ENCODE peak calls at places on chromosomes 5 and 9, in ten cellular contexts. P, C, N, M, L, H, J, X, F and Z are unnamed samples.

GRCh38 chr5:7802855-7803254 is 48.1 kb downstream of the CFAP90 start:
- DNase-seq in P (no peak), C (no peak), N (no peak), M (no peak), L (no peak), H (no peak), J (no peak), X (no peak), F (no peak), Z (no peak)

GRCh38 chr9:136657975-136658848 is 4.5 kb upstream of the EGFL7 start:
- DNase-seq in P (no peak), C (peak), N (peak), M (no peak), L (no peak), H (no peak), J (no peak), X (no peak), F (no peak), Z (no peak)

GRCh38 chr5:59749782-59750520 is 143.6 kb downstream of the PDE4D start:
- DNase-seq in P (no peak), C (no peak), N (no peak), M (no peak), L (no peak), H (peak), J (no peak), X (no peak), F (no peak), Z (no peak)

GRCh38 chr5:110209401-110209800 is 517.1 kb downstream of the TMEM232 start:
- DNase-seq in P (no peak), C (no peak), N (no peak), M (no peak), L (no peak), H (peak), J (no peak), X (no peak), F (no peak), Z (no peak)

GRCh38 chr5:178227138-178227659 is 5.4 kb downstream of the PHYKPL start:
- DNase-seq in P (no peak), C (no peak), N (no peak), M (no peak), L (peak), H (peak), J (no peak), X (no peak), F (no peak), Z (no peak)

GRCh38 chr5:154092356-154092755 is 53.6 kb downstream of the MFAP3 start:
- DNase-seq in P (no peak), C (no peak), N (no peak), M (no peak), L (no peak), H (peak), J (peak), X (no peak), F (no peak), Z (no peak)

GRCh38 chr5:115671939-115672338 is 46.1 kb upstream of the TMED7 start:
- DNase-seq in P (no peak), C (no peak), N (no peak), M (no peak), L (no peak), H (peak), J (no peak), X (no peak), F (no peak), Z (no peak)

GRCh38 chr5:14490309-14490711 is 91.3 kb upstream of the OTULINL start:
- DNase-seq in P (no peak), C (peak), N (no peak), M (no peak), L (no peak), H (no peak), J (no peak), X (no peak), F (peak), Z (no peak)

GRCh38 chr5:164600166-164600715 is 1094.8 kb downstream of the MAT2B start:
- DNase-seq in P (no peak), C (no peak), N (no peak), M (no peak), L (no peak), H (peak), J (no peak), X (no peak), F (no peak), Z (no peak)

GRCh38 chr9:3181049-3181953 is 337.4 kb upstream of the PUM3 start:
- DNase-seq in P (no peak), C (peak), N (peak), M (peak), L (peak), H (peak), J (no peak), X (peak), F (peak), Z (peak)

GRCh38 chr9:120032639-120033038 is 547.3 kb downstream of the CDK5RAP2 start:
- DNase-seq in P (no peak), C (no peak), N (no peak), M (peak), L (no peak), H (no peak), J (no peak), X (no peak), F (no peak), Z (no peak)

GRCh38 chr5:122478741-122479459 is 166.9 kb downstream of the SNCAIP start:
- DNase-seq in P (no peak), C (no peak), N (no peak), M (no peak), L (no peak), H (no peak), J (no peak), X (no peak), F (no peak), Z (no peak)

GRCh38 chr5:56167522-56167921 is 65.6 kb downstream of the ANKRD55 start:
- DNase-seq in P (no peak), C (no peak), N (no peak), M (no peak), L (no peak), H (peak), J (no peak), X (no peak), F (no peak), Z (no peak)

DNA sequence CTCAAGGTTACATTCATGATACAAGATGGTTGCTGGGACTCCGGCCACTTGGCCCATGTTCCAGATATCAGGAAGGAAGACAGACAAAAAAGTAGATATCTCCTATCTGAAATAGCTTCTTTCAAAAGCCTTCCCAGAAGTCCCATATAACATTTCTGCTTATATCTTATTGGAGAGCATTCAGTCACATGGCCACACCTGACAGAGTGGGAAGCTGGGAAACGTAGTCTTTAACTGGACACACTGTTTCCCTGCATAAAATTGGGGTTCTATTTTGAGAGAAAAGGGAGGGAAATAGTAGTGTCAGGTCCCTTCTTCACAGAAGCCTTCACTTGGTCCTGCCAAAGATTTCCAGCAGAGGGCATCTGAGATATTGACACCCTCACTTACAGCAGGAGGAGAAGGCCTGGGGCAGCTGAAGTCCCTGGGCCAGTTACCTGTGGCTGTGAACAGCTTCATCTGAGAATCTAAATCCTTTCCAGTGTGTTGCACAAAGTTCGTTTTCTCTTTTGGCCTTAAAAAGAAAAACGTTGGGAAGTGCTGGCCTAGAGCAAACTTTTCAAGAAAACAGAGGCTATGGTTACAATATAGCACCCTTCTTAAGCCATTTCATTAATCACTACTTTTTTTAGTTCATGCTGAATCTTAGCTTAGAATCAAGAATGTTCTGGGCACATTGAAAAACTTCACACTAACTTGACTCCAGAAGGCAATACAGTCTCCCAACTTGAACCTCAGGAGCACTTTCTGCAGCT is 33.5 kb downstream of the SPEF2 start:
- DNase-seq in P (no peak), C (peak), N (no peak), M (peak), L (no peak), H (peak), J (peak), X (peak), F (peak), Z (peak)
- TF ChIP-seq CTCF in P (peak), C (peak), N (no peak), M (no peak), L (peak), H (peak), J (peak), X (peak), F (no peak), Z (peak)

DNA sequence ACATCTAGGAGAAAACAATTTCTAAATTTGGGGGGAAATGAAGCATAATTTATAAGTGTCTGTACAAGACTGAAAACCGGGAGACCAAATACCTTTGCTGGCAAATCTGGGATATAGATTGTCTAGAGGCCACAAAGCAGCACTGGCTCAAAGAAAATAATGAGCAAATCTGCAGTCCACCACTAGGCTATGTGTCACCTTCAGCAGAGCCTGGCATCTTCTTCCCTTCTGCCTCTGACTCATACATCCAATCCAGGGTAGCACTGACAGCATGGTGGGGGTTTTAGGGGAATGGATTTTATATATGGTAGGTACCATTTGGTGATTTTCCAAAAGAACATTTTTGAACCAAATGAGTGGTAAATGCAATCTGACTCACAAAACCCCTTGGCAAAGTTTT is 12.8 kb downstream of the FAM81B start:
- DNase-seq in P (no peak), C (no peak), N (no peak), M (no peak), L (no peak), H (peak), J (peak), X (no peak), F (no peak), Z (no peak)
- TF ChIP-seq CTCF in P (no peak), C (no peak), N (no peak), M (no peak), L (no peak), H (no peak), J (no peak), X (no peak), F (no peak), Z (no peak)

DNA sequence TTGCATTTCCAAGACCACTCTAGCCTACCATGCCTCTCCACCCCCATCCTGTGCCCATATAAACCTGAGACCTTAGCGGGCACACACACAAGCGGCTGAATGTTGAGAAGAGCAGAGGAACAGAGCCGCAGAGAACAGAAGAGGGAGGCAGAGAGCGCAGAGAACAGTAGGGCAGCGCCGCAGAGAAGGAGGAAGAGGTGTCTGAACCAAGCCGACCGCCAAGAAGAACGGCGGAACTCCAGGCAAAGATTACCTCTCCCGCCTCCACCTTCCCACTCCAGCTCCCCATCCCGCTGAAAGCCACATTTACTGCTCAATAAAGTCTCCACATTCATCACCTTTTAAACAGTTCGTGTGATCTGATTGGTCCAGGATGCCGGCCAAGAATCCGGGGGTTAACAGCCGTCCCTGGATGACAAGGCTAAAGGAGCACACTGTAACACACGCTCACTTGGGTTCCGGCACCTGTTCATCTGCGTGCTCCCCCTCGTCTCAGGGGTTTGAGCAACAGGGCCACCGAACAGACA is 33.2 kb downstream of the GRIN3A start:
- DNase-seq in P (no peak), C (peak), N (peak), M (no peak), L (peak), H (no peak), J (no peak), X (no peak), F (peak), Z (no peak)
- TF ChIP-seq CTCF in P (no peak), C (no peak), N (no peak), M (no peak), L (peak), H (no peak), J (no peak), X (no peak), F (no peak), Z (peak)

GRCh38 chr5:143682221-143682620 is 129.7 kb upstream of the HMHB1 start:
- DNase-seq in P (no peak), C (no peak), N (no peak), M (no peak), L (no peak), H (no peak), J (no peak), X (no peak), F (no peak), Z (no peak)

GRCh38 chr5:143682788-143683419 is 129.1 kb upstream of the HMHB1 start:
- DNase-seq in P (no peak), C (no peak), N (no peak), M (no peak), L (no peak), H (no peak), J (no peak), X (no peak), F (no peak), Z (no peak)

GRCh38 chr5:143683459-143683858 is 128.5 kb upstream of the HMHB1 start:
- DNase-seq in P (no peak), C (no peak), N (no peak), M (no peak), L (no peak), H (no peak), J (no peak), X (no peak), F (no peak), Z (no peak)

GRCh38 chr5:143687604-143688003 is 124.4 kb upstream of the HMHB1 start:
- DNase-seq in P (no peak), C (no peak), N (no peak), M (no peak), L (no peak), H (no peak), J (no peak), X (no peak), F (no peak), Z (no peak)

DNA sequence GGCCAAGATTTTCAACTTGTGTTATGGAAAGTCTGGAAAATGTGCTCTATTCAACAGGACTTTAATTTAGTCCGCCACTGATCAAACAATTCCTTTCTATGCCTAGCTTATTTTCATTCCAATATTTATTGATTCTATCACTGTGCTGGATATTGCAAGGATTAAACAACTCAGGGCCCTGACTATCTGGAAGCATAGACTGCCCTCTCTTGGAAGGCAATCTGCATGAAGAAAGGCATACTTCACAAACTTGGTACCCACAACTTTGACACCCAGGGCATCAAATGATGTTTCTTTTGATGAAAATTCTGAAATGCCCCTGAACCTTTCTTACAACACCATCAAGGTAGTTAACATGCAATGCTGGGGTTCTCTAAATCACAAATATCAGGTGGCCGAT is 126.5 kb upstream of the HMHB1 start:
- DNase-seq in P (no peak), C (no peak), N (no peak), M (no peak), L (no peak), H (no peak), J (no peak), X (no peak), F (no peak), Z (no peak)
- TF ChIP-seq CTCF in P (no peak), C (no peak), N (no peak), M (no peak), L (peak), H (peak), J (peak), X (no peak), F (no peak), Z (no peak)